ENCODE peak calls at places on chromosome 10, in five cellular contexts. B is mammary epithelial cell, V is HFFc6, D is MCF 10A, T is sigmoid colon. I is an unnamed sample.

GRCh38 chr10:72186633-72187330 is 29.0 kb upstream of the ANAPC16 start:
- DNase-seq in B (peak; percentile 49), V (no peak), D (no peak), T (peak; percentile 82), I (peak; percentile 28)

GRCh38 chr10:77857272-77857671 is 69.3 kb downstream of the DLG5 start:
- DNase-seq in B (peak; percentile 39), V (no peak), D (peak; percentile 86), T (no peak), I (no peak)

GRCh38 chr10:101233863-101234262 is 4.6 kb upstream of the LBX1 start:
- DNase-seq in B (no peak), V (no peak), D (no peak), T (no peak), I (no peak)

GRCh38 chr10:128125416-128125943 is 743 bp downstream of the MKI67 start:
- DNase-seq in B (peak; percentile 19), V (no peak), D (peak; percentile 15), T (no peak), I (peak; percentile 30)

GRCh38 chr10:88794731-88795130 is 7.8 kb upstream of the LIPM start:
- DNase-seq in B (no peak), V (no peak), D (peak; percentile 40), T (no peak), I (no peak)

GRCh38 chr10:44339218-44339617 is 45.7 kb downstream of the CXCL12 start:
- DNase-seq in B (no peak), V (no peak), D (peak; percentile 75), T (no peak), I (no peak)

GRCh38 chr10:59688921-59689351 is 20.7 kb downstream of the SLC16A9 start:
- DNase-seq in B (peak; percentile 41), V (no peak), D (no peak), T (no peak), I (peak; percentile 50)

GRCh38 chr10:105502076-105502475 is 861.0 kb downstream of the SORCS3 start:
- DNase-seq in B (no peak), V (no peak), D (no peak), T (no peak), I (no peak)

GRCh38 chr10:3445688-3446087 is 273.1 kb upstream of the PITRM1 start:
- DNase-seq in B (no peak), V (no peak), D (no peak), T (no peak), I (no peak)

DNA sequence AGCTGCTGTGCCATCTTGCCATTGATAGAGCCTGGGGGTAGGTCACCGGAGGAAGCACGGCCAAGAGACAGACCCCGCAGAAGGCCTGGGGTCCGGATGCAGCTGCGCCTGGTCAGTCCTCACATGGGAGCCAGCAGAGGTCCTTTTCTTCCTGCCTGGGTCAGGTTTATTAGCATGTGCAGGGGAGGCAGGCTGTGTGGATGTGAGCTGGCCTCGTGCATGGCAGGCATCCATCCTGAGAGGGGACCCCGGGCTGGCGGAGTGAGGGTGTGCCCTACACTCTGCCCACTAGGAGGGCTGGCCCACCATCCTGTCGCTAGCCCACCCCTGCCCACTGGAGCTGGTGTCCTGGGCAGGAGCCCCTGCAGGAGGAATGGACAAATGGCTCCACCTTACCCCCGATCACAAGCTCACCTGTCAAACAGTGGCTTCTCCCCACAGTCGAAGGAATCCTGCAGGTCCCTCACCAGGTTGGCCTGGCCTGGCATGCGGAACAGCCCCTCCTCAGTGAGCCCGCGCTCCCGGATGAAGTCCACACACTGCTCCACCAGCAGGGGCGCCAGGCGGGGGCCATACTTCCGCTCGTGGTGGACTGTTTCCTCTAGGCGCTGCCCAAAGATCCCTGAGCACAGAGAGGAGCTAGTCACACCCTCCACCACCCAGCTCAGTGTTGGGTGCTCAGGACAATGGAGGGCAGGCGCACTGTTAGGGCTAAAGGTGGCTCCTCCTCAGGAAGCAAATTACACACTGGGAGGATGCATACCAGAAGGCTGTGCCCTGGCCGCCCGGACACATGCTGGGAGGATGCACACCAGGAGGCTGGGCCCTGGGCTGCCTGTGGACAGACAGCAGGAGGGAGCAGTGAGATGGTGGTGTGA is 145.4 kb downstream of the ARHGAP22 start:
- DNase-seq in B (no peak), V (no peak), D (no peak), T (peak; percentile 60), I (no peak)
- TF ChIP-seq CTCF in B (no peak), V (peak; percentile 49), D (no peak), T (no peak), I (no peak)

DNA sequence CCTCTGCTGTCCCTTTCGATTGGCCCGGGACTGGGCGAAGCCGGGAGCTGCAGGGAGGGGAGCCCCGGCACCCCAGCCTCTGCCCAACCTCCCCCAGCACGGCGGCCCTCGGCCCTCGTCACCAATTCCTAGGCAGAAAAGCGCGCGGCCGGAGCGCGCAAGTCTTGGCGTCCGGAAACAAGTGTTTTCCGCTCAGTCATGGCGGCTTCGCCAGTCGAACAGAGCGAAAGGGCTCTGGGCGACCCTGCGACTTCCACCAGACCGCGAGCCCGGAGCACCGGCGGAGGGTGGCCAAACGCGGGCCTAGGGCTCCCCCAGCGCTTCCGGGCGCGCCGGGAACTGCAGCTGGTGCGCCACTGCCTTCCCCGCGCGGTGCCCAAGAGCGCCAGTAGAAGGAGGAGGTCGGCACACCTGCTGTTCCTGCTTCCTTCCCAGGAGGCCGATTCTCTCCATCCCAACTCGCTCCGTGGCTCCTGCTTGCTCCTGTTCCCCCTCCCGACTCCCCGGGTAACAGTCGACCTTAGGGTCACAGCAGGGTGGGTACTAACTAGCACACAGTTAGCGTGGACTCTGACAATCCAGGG is 729.9 kb downstream of the ZWINT start:
- DNase-seq in B (peak; percentile 27), V (no peak), D (no peak), T (no peak), I (no peak)
- TF ChIP-seq CTCF in B (peak; percentile 44), V (no peak), D (peak; percentile 22), T (peak; percentile 49), I (peak; percentile 63)

GRCh38 chr10:124827474-124827873 is 25.9 kb downstream of the ABRAXAS2 start:
- DNase-seq in B (no peak), V (peak; percentile 8), D (peak; percentile 30), T (no peak), I (no peak)
- TF ChIP-seq CTCF in B (peak; percentile 61), V (peak; percentile 84), D (peak; percentile 46), T (peak; percentile 62), I (peak; percentile 59)

DNA sequence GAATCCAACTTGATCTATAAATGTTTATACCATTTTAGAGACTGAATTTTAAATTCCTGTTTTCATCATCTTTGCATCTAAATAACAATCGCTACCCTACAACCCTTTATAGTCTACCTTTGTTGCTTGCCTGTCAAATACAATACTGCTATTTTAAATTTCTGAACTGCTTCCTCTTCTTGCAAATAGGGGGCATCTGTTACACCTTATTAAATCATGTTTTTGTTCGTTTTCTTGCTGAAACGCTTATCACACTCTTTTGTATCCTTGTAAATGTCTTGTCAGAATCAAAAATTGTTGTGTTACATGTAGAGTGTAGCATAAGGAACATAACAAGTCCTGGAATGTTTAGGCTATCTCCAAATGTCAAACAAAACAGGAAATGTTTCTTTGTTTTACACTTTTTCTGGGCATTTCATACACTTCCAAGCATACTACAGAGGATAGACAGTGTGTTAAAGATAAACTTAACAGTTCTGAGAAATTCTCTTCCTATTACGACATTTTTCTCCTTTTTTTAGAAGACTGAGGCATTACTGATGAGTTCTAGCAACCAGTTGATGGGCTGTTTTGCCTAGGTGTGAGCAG is 281.3 kb downstream of the GPR158 start:
- DNase-seq in B (no peak), V (no peak), D (no peak), T (no peak), I (no peak)
- TF ChIP-seq CTCF in B (no peak), V (no peak), D (no peak), T (no peak), I (peak; percentile 25)

GRCh38 chr10:48710647-48711046 is 26.0 kb downstream of the WDFY4 start:
- DNase-seq in B (no peak), V (no peak), D (no peak), T (no peak), I (no peak)
- TF ChIP-seq CTCF in B (no peak), V (no peak), D (no peak), T (no peak), I (no peak)

DNA sequence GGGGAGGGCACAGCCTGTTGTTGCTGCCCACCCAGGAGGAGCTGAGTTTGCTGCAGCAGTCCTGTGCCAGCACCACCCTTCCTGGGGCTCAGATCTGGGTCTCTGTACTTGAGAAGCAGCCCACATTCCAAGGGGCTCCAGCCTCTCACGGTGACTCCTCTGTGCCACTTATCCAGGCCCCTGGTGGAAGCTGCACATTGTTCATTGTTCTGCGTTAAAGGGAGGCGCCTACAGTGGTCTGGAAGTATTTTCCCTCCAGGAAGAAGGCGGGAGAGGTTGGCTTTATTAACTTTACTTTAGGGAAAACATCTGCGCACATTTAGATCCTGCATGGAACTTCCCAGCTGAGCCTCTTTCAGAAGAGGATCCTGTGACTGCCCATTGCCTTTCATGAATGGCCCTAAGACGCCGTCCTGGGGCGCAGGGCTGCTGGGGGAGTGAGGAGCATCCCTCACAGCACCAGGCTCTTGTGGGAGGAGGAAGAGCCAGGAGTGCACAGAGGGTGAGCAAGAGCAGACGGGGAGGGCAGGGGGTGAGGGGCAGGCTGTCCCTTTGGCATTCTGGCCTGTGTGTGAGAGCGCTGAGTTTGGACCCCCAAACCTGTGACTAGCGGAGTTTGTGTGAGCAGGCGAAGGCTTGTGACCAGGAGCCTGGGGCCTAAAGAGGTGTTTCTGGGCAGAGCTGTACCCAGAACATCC is 98.6 kb upstream of the BTBD16 start:
- DNase-seq in B (no peak), V (no peak), D (no peak), T (no peak), I (no peak)
- TF ChIP-seq CTCF in B (no peak), V (no peak), D (no peak), T (no peak), I (no peak)

GRCh38 chr10:120601999-120602398 is 145.0 kb downstream of the PLPP4 start:
- DNase-seq in B (no peak), V (no peak), D (no peak), T (no peak), I (no peak)

GRCh38 chr10:120599202-120599724 is 142.2 kb downstream of the PLPP4 start:
- DNase-seq in B (no peak), V (no peak), D (no peak), T (no peak), I (no peak)

GRCh38 chr10:120597902-120598301 is 140.9 kb downstream of the PLPP4 start:
- DNase-seq in B (no peak), V (no peak), D (no peak), T (no peak), I (no peak)

GRCh38 chr10:120600871-120601644 is 144.0 kb downstream of the PLPP4 start:
- DNase-seq in B (peak; percentile 5), V (peak; percentile 2), D (peak; percentile 40), T (no peak), I (no peak)

GRCh38 chr10:120598377-120598776 is 141.3 kb downstream of the PLPP4 start:
- DNase-seq in B (no peak), V (no peak), D (no peak), T (no peak), I (no peak)
- TF ChIP-seq CTCF in B (no peak), V (no peak), D (no peak), T (no peak), I (peak; percentile 14)

DNA sequence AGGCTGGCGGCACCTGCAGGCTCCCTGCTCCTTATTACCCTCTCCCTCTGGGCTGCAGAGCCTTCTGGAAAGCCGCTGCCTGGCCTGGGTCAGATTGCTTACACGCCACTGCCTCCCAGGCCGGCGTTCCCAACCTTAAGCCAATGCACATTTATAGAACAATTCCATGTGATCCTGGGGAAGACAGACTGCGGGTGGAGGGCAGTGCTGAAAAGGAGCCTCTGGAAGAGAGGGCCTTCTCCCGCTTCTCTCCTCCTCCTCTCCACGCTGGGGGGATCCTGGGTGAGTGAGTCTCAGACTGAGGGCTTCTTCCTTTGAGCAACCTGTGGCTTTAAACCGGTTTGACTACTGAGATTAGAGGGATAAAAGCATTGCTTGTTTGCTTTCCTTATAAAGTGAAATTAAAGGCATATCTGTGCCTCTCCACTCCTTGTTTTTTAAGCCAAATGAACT is 5.5 kb downstream of the TACC2 start:
- DNase-seq in B (peak; percentile 56), V (no peak), D (no peak), T (peak; percentile 92), I (peak; percentile 17)
- TF ChIP-seq CTCF in B (no peak), V (no peak), D (no peak), T (no peak), I (peak; percentile 7)

I was measured in foreskin keratinocyte.